ENCODE peak calls at places on chromosomes 11 and 22, in nine cellular contexts. One of them, this sample, is unnamed.

GRCh38 chr11:130449246-130449990 is 973 bp downstream of the ADAMTS15 start:
- DNase-seq in colonic mucosa: peak; percentile 33
- DNase-seq in mesenchymal stem cell: peak; percentile 35
- DNase-seq in neural progenitor cell: peak; percentile 62
- DNase-seq in left ventricle myocardium inferior: no peak
- DNase-seq in PC-3: no peak
- DNase-seq in psoas muscle: no peak
- DNase-seq in left lung: no peak
- DNase-seq in thoracic aorta: no peak
- DNase-seq in this sample: no peak

GRCh38 chr11:122817121-122817520 is 21.2 kb upstream of the CRTAM start:
- DNase-seq in mesenchymal stem cell: no peak
- DNase-seq in neural progenitor cell: no peak
- DNase-seq in colonic mucosa: peak; percentile 26
- DNase-seq in psoas muscle: no peak
- DNase-seq in PC-3: peak; percentile 98
- DNase-seq in left lung: no peak
- DNase-seq in left ventricle myocardium inferior: no peak
- DNase-seq in thoracic aorta: no peak
- DNase-seq in this sample: no peak

GRCh38 chr22:19832476-19833108 is 22.1 kb downstream of the GNB1L start:
- DNase-seq in colonic mucosa: peak; percentile 11
- DNase-seq in left lung: no peak
- DNase-seq in thoracic aorta: no peak
- DNase-seq in left ventricle myocardium inferior: no peak
- DNase-seq in psoas muscle: no peak
- DNase-seq in PC-3: no peak
- DNase-seq in mesenchymal stem cell: no peak
- DNase-seq in neural progenitor cell: no peak
- DNase-seq in this sample: no peak

GRCh38 chr11:11992257-11992690 is 16.2 kb downstream of the DKK3 start:
- DNase-seq in psoas muscle: no peak
- DNase-seq in colonic mucosa: no peak
- DNase-seq in thoracic aorta: no peak
- DNase-seq in PC-3: peak; percentile 52
- DNase-seq in left ventricle myocardium inferior: no peak
- DNase-seq in neural progenitor cell: no peak
- DNase-seq in mesenchymal stem cell: peak; percentile 66
- DNase-seq in left lung: no peak
- DNase-seq in this sample: no peak

GRCh38 chr11:33706546-33706945 is 5.9 kb upstream of the C11orf91 start:
- DNase-seq in left ventricle myocardium inferior: no peak
- DNase-seq in thoracic aorta: no peak
- DNase-seq in colonic mucosa: no peak
- DNase-seq in neural progenitor cell: no peak
- DNase-seq in psoas muscle: no peak
- DNase-seq in left lung: no peak
- DNase-seq in mesenchymal stem cell: no peak
- DNase-seq in PC-3: no peak
- DNase-seq in this sample: no peak

GRCh38 chr11:78690588-78690987 is 115.9 kb upstream of the NARS2 start:
- DNase-seq in colonic mucosa: no peak
- DNase-seq in neural progenitor cell: no peak
- DNase-seq in thoracic aorta: no peak
- DNase-seq in psoas muscle: no peak
- DNase-seq in left lung: no peak
- DNase-seq in left ventricle myocardium inferior: no peak
- DNase-seq in PC-3: peak; percentile 88
- DNase-seq in mesenchymal stem cell: no peak
- DNase-seq in this sample: no peak

GRCh38 chr22:45425531-45426265 is 12.2 kb downstream of the RIBC2 start:
- DNase-seq in psoas muscle: peak; percentile 30
- DNase-seq in neural progenitor cell: no peak
- DNase-seq in colonic mucosa: no peak
- DNase-seq in mesenchymal stem cell: no peak
- DNase-seq in left lung: no peak
- DNase-seq in PC-3: no peak
- DNase-seq in left ventricle myocardium inferior: no peak
- DNase-seq in thoracic aorta: no peak
- DNase-seq in this sample: no peak

GRCh38 chr11:128890543-128891409 is at the start of gene KCNJ5:
- DNase-seq in left ventricle myocardium inferior: peak; percentile 40
- DNase-seq in thoracic aorta: no peak
- DNase-seq in left lung: peak; percentile 40
- DNase-seq in neural progenitor cell: peak; percentile 72
- DNase-seq in mesenchymal stem cell: peak; percentile 41
- DNase-seq in psoas muscle: peak; percentile 60
- DNase-seq in colonic mucosa: peak; percentile 38
- DNase-seq in PC-3: peak; percentile 51
- DNase-seq in this sample: no peak

GRCh38 chr11:8233691-8234424 is 29.8 kb downstream of the LMO1 start:
- DNase-seq in neural progenitor cell: no peak
- DNase-seq in mesenchymal stem cell: peak; percentile 10
- DNase-seq in left lung: no peak
- DNase-seq in colonic mucosa: no peak
- DNase-seq in PC-3: peak; percentile 49
- DNase-seq in psoas muscle: peak; percentile 65
- DNase-seq in left ventricle myocardium inferior: no peak
- DNase-seq in thoracic aorta: no peak
- DNase-seq in this sample: no peak

GRCh38 chr11:6618117-6619020 is 853 bp downstream of the TPP1 start:
- DNase-seq in mesenchymal stem cell: peak; percentile 97
- DNase-seq in neural progenitor cell: no peak
- DNase-seq in psoas muscle: peak; percentile 51
- DNase-seq in left lung: peak; percentile 67
- DNase-seq in colonic mucosa: peak; percentile 60
- DNase-seq in PC-3: peak; percentile 54
- DNase-seq in thoracic aorta: no peak
- DNase-seq in left ventricle myocardium inferior: no peak
- DNase-seq in this sample: no peak

GRCh38 chr22:38347944-38348750 is 30.9 kb upstream of the CSNK1E start:
- DNase-seq in PC-3: peak; percentile 55
- DNase-seq in psoas muscle: no peak
- DNase-seq in thoracic aorta: no peak
- DNase-seq in neural progenitor cell: no peak
- DNase-seq in colonic mucosa: no peak
- DNase-seq in left ventricle myocardium inferior: no peak
- DNase-seq in mesenchymal stem cell: no peak
- DNase-seq in left lung: no peak
- DNase-seq in this sample: no peak

GRCh38 chr11:86041975-86042378 is 26.9 kb downstream of the PICALM start:
- DNase-seq in thoracic aorta: peak; percentile 57
- DNase-seq in mesenchymal stem cell: peak; percentile 89
- DNase-seq in PC-3: peak; percentile 92
- DNase-seq in left ventricle myocardium inferior: no peak
- DNase-seq in left lung: no peak
- DNase-seq in neural progenitor cell: peak; percentile 88
- DNase-seq in psoas muscle: no peak
- DNase-seq in colonic mucosa: peak; percentile 81
- DNase-seq in this sample: no peak

DNA sequence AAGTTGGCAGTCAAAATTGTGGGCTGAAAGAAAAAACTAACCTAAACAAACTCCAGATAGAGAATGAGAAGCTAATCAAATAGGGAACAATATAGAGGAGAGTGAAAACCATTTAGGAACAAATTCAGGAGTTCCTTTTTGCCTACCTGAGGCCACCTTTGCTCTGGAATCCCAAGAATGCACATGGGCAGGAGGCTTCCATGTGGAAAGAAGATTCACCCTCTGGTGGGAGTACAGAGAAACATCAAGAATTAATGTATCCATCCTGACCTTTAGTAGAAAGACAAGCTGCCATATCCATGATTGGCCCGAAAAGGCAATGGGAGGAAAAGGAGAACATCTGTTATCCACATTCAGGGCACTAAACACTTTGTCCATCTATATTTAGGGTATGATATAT is 35.0 kb upstream of the MRGPRX1 start:
- DNase-seq in colonic mucosa: no peak
- DNase-seq in psoas muscle: no peak
- DNase-seq in neural progenitor cell: no peak
- DNase-seq in left ventricle myocardium inferior: no peak
- DNase-seq in mesenchymal stem cell: no peak
- DNase-seq in thoracic aorta: no peak
- DNase-seq in PC-3: peak; percentile 21
- DNase-seq in left lung: no peak
- DNase-seq in this sample: no peak
- H3K27ac ChIP-seq in colonic mucosa: no peak overlapping the region
- H3K27ac ChIP-seq in psoas muscle: no peak overlapping the region
- H3K27ac ChIP-seq in neural progenitor cell: no peak overlapping the region
- H3K27ac ChIP-seq in left ventricle myocardium inferior: no peak overlapping the region
- H3K27ac ChIP-seq in mesenchymal stem cell: no peak overlapping the region
- H3K27ac ChIP-seq in thoracic aorta: no peak overlapping the region
- H3K27ac ChIP-seq in PC-3: no peak overlapping the region
- H3K27ac ChIP-seq in left lung: no peak overlapping the region
- H3K27ac ChIP-seq in this sample: no peak overlapping the region

GRCh38 chr22:33302549-33302948 is 244.4 kb upstream of the SYN3 start:
- DNase-seq in left lung: no peak
- DNase-seq in colonic mucosa: no peak
- DNase-seq in neural progenitor cell: no peak
- DNase-seq in thoracic aorta: no peak
- DNase-seq in left ventricle myocardium inferior: no peak
- DNase-seq in PC-3: no peak
- DNase-seq in psoas muscle: no peak
- DNase-seq in mesenchymal stem cell: no peak
- DNase-seq in this sample: no peak
- H3K27ac ChIP-seq in left lung: no peak overlapping the region
- H3K27ac ChIP-seq in colonic mucosa: no peak overlapping the region
- H3K27ac ChIP-seq in neural progenitor cell: no peak overlapping the region
- H3K27ac ChIP-seq in thoracic aorta: no peak overlapping the region
- H3K27ac ChIP-seq in left ventricle myocardium inferior: peak overlapping the region; percentile 66
- H3K27ac ChIP-seq in PC-3: no peak overlapping the region
- H3K27ac ChIP-seq in psoas muscle: no peak overlapping the region
- H3K27ac ChIP-seq in mesenchymal stem cell: no peak overlapping the region
- H3K27ac ChIP-seq in this sample: no peak overlapping the region

DNA sequence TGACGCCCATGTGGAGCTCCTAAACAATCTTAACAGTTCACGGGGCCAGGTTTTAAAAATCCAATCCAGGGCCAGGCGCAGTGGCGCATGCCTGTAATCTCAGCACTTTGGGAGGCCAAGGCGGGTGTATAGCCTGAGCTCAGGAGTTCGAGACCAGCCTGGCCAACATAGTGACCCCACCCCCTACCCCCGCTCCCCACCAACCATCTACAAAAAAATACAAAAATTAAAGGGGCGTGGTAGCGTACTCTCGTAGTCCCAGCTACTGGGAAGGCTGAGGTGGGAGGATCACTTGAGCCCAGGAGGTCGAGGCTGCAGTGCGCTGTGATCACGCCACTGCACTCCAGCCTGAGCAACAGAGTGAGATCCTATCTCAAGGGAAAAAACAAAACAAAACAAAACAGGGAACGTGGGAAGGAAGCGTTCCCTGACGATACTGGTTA is 689 bp upstream of the SART1 start:
- DNase-seq in PC-3: no peak
- DNase-seq in psoas muscle: no peak
- DNase-seq in colonic mucosa: no peak
- DNase-seq in thoracic aorta: no peak
- DNase-seq in left lung: no peak
- DNase-seq in mesenchymal stem cell: no peak
- DNase-seq in neural progenitor cell: no peak
- DNase-seq in left ventricle myocardium inferior: no peak
- DNase-seq in this sample: no peak
- H3K27ac ChIP-seq in PC-3: peak overlapping the region; percentile 66
- H3K27ac ChIP-seq in psoas muscle: peak overlapping the region; percentile 91
- H3K27ac ChIP-seq in colonic mucosa: peak overlapping the region; percentile 92
- H3K27ac ChIP-seq in thoracic aorta: peak overlapping the region; percentile 90
- H3K27ac ChIP-seq in left lung: peak overlapping the region; percentile 95
- H3K27ac ChIP-seq in mesenchymal stem cell: peak overlapping the region; percentile 83
- H3K27ac ChIP-seq in neural progenitor cell: peak overlapping the region; percentile 73
- H3K27ac ChIP-seq in left ventricle myocardium inferior: peak overlapping the region; percentile 88
- H3K27ac ChIP-seq in this sample: peak overlapping the region; percentile 94

DNA sequence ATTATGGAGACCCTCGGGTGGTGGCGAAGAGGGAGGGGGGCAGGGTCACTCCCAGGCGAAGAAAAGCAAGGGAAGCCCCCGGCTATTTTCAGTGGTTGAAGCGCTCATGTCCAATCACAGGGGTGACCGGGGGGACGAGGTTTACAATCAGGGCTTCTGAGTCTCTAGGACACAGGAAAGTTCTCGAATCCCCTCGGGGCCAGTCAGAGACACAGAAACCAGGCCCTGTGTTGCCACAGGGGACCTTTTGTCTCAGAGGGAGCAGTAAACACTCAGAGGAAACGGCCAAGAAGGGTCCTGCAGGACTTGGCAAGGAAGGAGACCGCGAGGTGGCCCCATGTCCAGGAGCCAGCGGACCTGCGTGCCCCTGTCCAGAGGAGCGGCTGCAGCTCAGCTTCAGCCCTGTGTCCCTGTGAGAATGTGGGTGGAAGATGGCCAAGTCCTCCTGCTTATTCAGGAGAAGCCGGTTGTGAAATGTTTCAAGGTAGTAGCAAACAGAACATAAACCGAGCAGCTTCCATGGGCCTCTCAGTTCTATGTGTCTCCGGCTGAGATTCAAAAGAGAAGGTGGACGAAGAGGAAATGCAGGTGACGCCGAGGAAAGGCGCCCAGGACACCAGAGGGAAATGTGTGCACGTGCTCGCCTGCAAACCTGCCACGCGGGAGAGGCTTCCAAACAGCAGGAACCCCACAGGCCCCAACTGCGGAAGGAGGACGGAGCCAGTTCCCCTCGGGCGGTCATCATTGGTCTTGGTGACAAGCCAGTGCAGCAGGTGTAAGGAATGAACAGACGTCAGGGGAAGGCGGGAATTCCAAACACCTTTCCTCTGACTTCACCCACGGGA is 357.6 kb downstream of the BRD1 start:
- DNase-seq in neural progenitor cell: no peak
- DNase-seq in mesenchymal stem cell: no peak
- DNase-seq in left ventricle myocardium inferior: no peak
- DNase-seq in PC-3: no peak
- DNase-seq in thoracic aorta: no peak
- DNase-seq in psoas muscle: no peak
- DNase-seq in colonic mucosa: no peak
- DNase-seq in left lung: no peak
- DNase-seq in this sample: no peak
- H3K27ac ChIP-seq in neural progenitor cell: no peak overlapping the region
- H3K27ac ChIP-seq in mesenchymal stem cell: no peak overlapping the region
- H3K27ac ChIP-seq in left ventricle myocardium inferior: no peak overlapping the region
- H3K27ac ChIP-seq in PC-3: no peak overlapping the region
- H3K27ac ChIP-seq in thoracic aorta: no peak overlapping the region
- H3K27ac ChIP-seq in psoas muscle: no peak overlapping the region
- H3K27ac ChIP-seq in colonic mucosa: no peak overlapping the region
- H3K27ac ChIP-seq in left lung: no peak overlapping the region
- H3K27ac ChIP-seq in this sample: no peak overlapping the region

This sample was measured in esophagus squamous epithelium.